ENCODE peak calls at places on chromosomes 11 and 22, in ten cellular contexts. B, R, P, G, M, L, Z, K, Y and D are unnamed samples.

GRCh38 chr11:58900479-58901420 is 38.5 kb upstream of the GLYATL1 start:
- DNase-seq in L (peak; percentile 61), B (peak; percentile 32), Z (peak; percentile 85), K (no peak), P (peak; percentile 71), Y (peak; percentile 52), M (peak; percentile 59), R (peak; percentile 87), G (peak; percentile 60), D (peak; percentile 46)

GRCh38 chr11:117458275-117459120 is 130.8 kb downstream of the CEP164 start:
- DNase-seq in G (no peak), Y (no peak), R (peak; percentile 72), L (no peak), Z (no peak), B (no peak), K (no peak), P (no peak), M (no peak), D (no peak)

GRCh38 chr11:57468276-57468675 is 7.9 kb downstream of the RTN4RL2 start:
- DNase-seq in L (no peak), K (no peak), R (no peak), G (no peak), Y (no peak), B (no peak), M (no peak), P (no peak), Z (no peak), D (no peak)

GRCh38 chr11:128284634-128285033 is 302.7 kb downstream of the ETS1 start:
- DNase-seq in K (no peak), Z (no peak), P (no peak), M (no peak), G (no peak), B (no peak), Y (no peak), R (no peak), L (no peak), D (no peak)

GRCh38 chr22:19523240-19524169 is 705 bp downstream of the CLDN5 start:
- DNase-seq in Y (no peak), R (peak; percentile 13), Z (no peak), B (no peak), G (no peak), P (peak; percentile 57), L (no peak), K (peak; percentile 70), M (no peak), D (no peak)

GRCh38 chr11:68977781-68978625 is 2.8 kb downstream of the MRGPRD start:
- DNase-seq in Y (no peak), P (no peak), G (no peak), K (no peak), Z (no peak), R (no peak), M (no peak), B (no peak), L (no peak), D (no peak)

GRCh38 chr22:40204331-40205116 is 26.8 kb downstream of the TNRC6B start:
- DNase-seq in Z (no peak), B (peak; percentile 5), P (peak; percentile 44), L (no peak), R (peak; percentile 47), Y (no peak), K (no peak), G (peak; percentile 38), M (no peak), D (no peak)

GRCh38 chr11:128886401-128887119 is 4.6 kb upstream of the KCNJ5 start:
- DNase-seq in B (peak; percentile 8), R (no peak), Z (peak; percentile 24), P (peak; percentile 35), L (no peak), M (peak; percentile 28), G (no peak), Y (no peak), K (no peak), D (no peak)

GRCh38 chr11:81373986-81374385 is 1359.7 kb downstream of the FAM181B start:
- DNase-seq in L (no peak), P (no peak), G (no peak), R (no peak), Y (no peak), B (no peak), Z (no peak), K (no peak), M (no peak), D (no peak)

GRCh38 chr11:120168108-120168959 is 30.4 kb upstream of the TRIM29 start:
- DNase-seq in P (no peak), Y (no peak), Z (no peak), K (no peak), G (no peak), R (no peak), L (no peak), M (peak; percentile 3), B (no peak), D (no peak)

GRCh38 chr22:43167001-43167589 is 15.7 kb downstream of the TSPO start:
- DNase-seq in K (no peak), G (no peak), M (no peak), R (no peak), P (no peak), L (no peak), Y (no peak), Z (no peak), B (no peak), D (no peak)

GRCh38 chr22:33599596-33599995 is 320.7 kb downstream of the LARGE1 start:
- DNase-seq in Y (no peak), B (no peak), M (no peak), P (no peak), R (no peak), G (no peak), K (no peak), Z (no peak), L (no peak), D (no peak)

GRCh38 chr11:68321293-68322030 is 9.1 kb downstream of the LRP5 start:
- DNase-seq in K (no peak), M (no peak), L (no peak), Z (no peak), B (no peak), Y (no peak), P (no peak), R (no peak), G (no peak), D (no peak)

GRCh38 chr11:108559904-108560303 is 33.7 kb downstream of the EXPH5 start:
- DNase-seq in K (no peak), L (peak; percentile 26), P (peak; percentile 12), Y (no peak), M (no peak), Z (no peak), G (no peak), R (no peak), B (peak; percentile 34), D (peak; percentile 61)

GRCh38 chr22:29116397-29117123 is 43.7 kb downstream of the KREMEN1 start:
- DNase-seq in R (no peak), K (no peak), Z (no peak), P (no peak), B (no peak), M (no peak), Y (no peak), G (no peak), L (peak; percentile 83), D (no peak)

GRCh38 chr22:31179345-31179744 is 19.4 kb downstream of the RNF185 start:
- DNase-seq in P (no peak), L (no peak), R (peak; percentile 92), G (no peak), Z (peak; percentile 60), Y (no peak), K (no peak), M (no peak), B (no peak), D (no peak)

GRCh38 chr11:82896183-82896582 is 4.0 kb downstream of the PRCP start:
- DNase-seq in L (no peak), R (no peak), K (no peak), M (no peak), B (no peak), G (no peak), Y (no peak), Z (no peak), P (no peak), D (no peak)

GRCh38 chr11:18427240-18427639 is 15.1 kb downstream of the LDHC start:
- DNase-seq in B (no peak), L (no peak), K (no peak), P (no peak), Y (no peak), Z (no peak), R (no peak), M (no peak), G (no peak), D (no peak)

GRCh38 chr11:14644396-14645246 is 1.0 kb downstream of the PDE3B start:
- DNase-seq in P (peak; percentile 5), M (peak; percentile 47), B (no peak), L (no peak), Z (peak; percentile 28), K (peak; percentile 73), G (no peak), R (peak; percentile 25), Y (peak; percentile 43), D (peak; percentile 37)

GRCh38 chr11:109508185-109508584 is 86.2 kb downstream of the C11orf87 start:
- DNase-seq in M (no peak), Y (no peak), K (no peak), R (no peak), L (no peak), Z (no peak), P (no peak), G (no peak), B (no peak), D (no peak)

GRCh38 chr22:45208993-45209838 is 31.5 kb downstream of the KIAA0930 start:
- DNase-seq in K (no peak), L (peak; percentile 66), Y (peak; percentile 80), R (peak; percentile 42), Z (peak; percentile 26), P (peak; percentile 82), M (peak; percentile 54), B (no peak), G (no peak), D (no peak)

GRCh38 chr22:24417901-24418641 is 9.3 kb upstream of the ADORA2A start:
- DNase-seq in K (no peak), B (no peak), P (no peak), L (no peak), M (no peak), G (no peak), Z (no peak), Y (no peak), R (peak; percentile 15), D (no peak)

GRCh38 chr11:133930767-133931448 is 25.9 kb downstream of the IGSF9B start:
- DNase-seq in B (no peak), K (no peak), Y (no peak), G (peak; percentile 51), P (peak; percentile 20), M (peak; percentile 74), R (no peak), L (no peak), Z (peak; percentile 26), D (no peak)

GRCh38 chr11:25252854-25253253 is 756.0 kb downstream of the LUZP2 start:
- DNase-seq in L (no peak), Z (no peak), M (no peak), Y (no peak), B (no peak), G (no peak), K (no peak), R (no peak), P (no peak), D (no peak)

GRCh38 chr22:49930596-49931412 is 12.4 kb downstream of the CRELD2 start:
- DNase-seq in M (peak; percentile 36), B (peak; percentile 87), Y (peak; percentile 73), G (peak; percentile 59), R (peak; percentile 90), P (peak; percentile 73), L (no peak), Z (peak; percentile 77), K (no peak), D (peak; percentile 65)